ENCODE peak calls at places on chromosomes 5 and 9, in ten cellular contexts. One of them, this sample, is unnamed.

GRCh38 chr9:14654932-14655331 is 38.3 kb downstream of the ZDHHC21 start:
- DNase-seq in NCI-H226: no peak
- DNase-seq in activated T-helper 9 cell treated with anti-CD3 and anti-CD28 coated beads, Interleukin-2, amount 50 U/mL, for 16 hours: no peak
- DNase-seq in HuH-7.5: no peak
- DNase-seq in HFFc6: no peak
- DNase-seq in GM03348: no peak
- DNase-seq in AML-193: no peak
- DNase-seq in A673: no peak
- DNase-seq in nephron progenitor cell: no peak
- DNase-seq in HCEC 1CT: no peak
- DNase-seq in this sample: no peak

GRCh38 chr9:6488395-6488794 is 75.4 kb downstream of the UHRF2 start:
- DNase-seq in NCI-H226: no peak
- DNase-seq in activated T-helper 9 cell treated with anti-CD3 and anti-CD28 coated beads, Interleukin-2, amount 50 U/mL, for 16 hours: no peak
- DNase-seq in HuH-7.5: no peak
- DNase-seq in HFFc6: no peak
- DNase-seq in GM03348: no peak
- DNase-seq in AML-193: no peak
- DNase-seq in A673: no peak
- DNase-seq in nephron progenitor cell: no peak
- DNase-seq in HCEC 1CT: no peak
- DNase-seq in this sample: no peak

GRCh38 chr9:94627287-94627686 is 12.0 kb downstream of the FBP1 start:
- DNase-seq in NCI-H226: no peak
- DNase-seq in activated T-helper 9 cell treated with anti-CD3 and anti-CD28 coated beads, Interleukin-2, amount 50 U/mL, for 16 hours: no peak
- DNase-seq in HuH-7.5: no peak
- DNase-seq in HFFc6: no peak
- DNase-seq in GM03348: no peak
- DNase-seq in AML-193: no peak
- DNase-seq in A673: no peak
- DNase-seq in nephron progenitor cell: no peak
- DNase-seq in HCEC 1CT: no peak
- DNase-seq in this sample: no peak

GRCh38 chr5:135238622-135239460 is 160.2 kb downstream of the MACROH2A1 start:
- DNase-seq in NCI-H226: no peak
- DNase-seq in activated T-helper 9 cell treated with anti-CD3 and anti-CD28 coated beads, Interleukin-2, amount 50 U/mL, for 16 hours: no peak
- DNase-seq in HuH-7.5: no peak
- DNase-seq in HFFc6: no peak
- DNase-seq in GM03348: no peak
- DNase-seq in AML-193: no peak
- DNase-seq in A673: no peak
- DNase-seq in nephron progenitor cell: peak
- DNase-seq in HCEC 1CT: no peak
- DNase-seq in this sample: no peak

GRCh38 chr5:2207966-2208544 is 325.3 kb upstream of the IRX4 start:
- DNase-seq in NCI-H226: no peak
- DNase-seq in activated T-helper 9 cell treated with anti-CD3 and anti-CD28 coated beads, Interleukin-2, amount 50 U/mL, for 16 hours: no peak
- DNase-seq in HuH-7.5: peak
- DNase-seq in HFFc6: no peak
- DNase-seq in GM03348: no peak
- DNase-seq in AML-193: no peak
- DNase-seq in A673: no peak
- DNase-seq in nephron progenitor cell: peak
- DNase-seq in HCEC 1CT: no peak
- DNase-seq in this sample: peak

GRCh38 chr9:91117959-91118651 is 243.6 kb downstream of the AUH start:
- DNase-seq in NCI-H226: no peak
- DNase-seq in activated T-helper 9 cell treated with anti-CD3 and anti-CD28 coated beads, Interleukin-2, amount 50 U/mL, for 16 hours: no peak
- DNase-seq in HuH-7.5: no peak
- DNase-seq in HFFc6: peak
- DNase-seq in GM03348: peak
- DNase-seq in AML-193: no peak
- DNase-seq in A673: no peak
- DNase-seq in nephron progenitor cell: peak
- DNase-seq in HCEC 1CT: no peak
- DNase-seq in this sample: peak

GRCh38 chr5:137613554-137614265 is 114.6 kb upstream of the SPOCK1 start:
- DNase-seq in NCI-H226: no peak
- DNase-seq in activated T-helper 9 cell treated with anti-CD3 and anti-CD28 coated beads, Interleukin-2, amount 50 U/mL, for 16 hours: no peak
- DNase-seq in HuH-7.5: no peak
- DNase-seq in HFFc6: no peak
- DNase-seq in GM03348: no peak
- DNase-seq in AML-193: peak
- DNase-seq in A673: no peak
- DNase-seq in nephron progenitor cell: no peak
- DNase-seq in HCEC 1CT: no peak
- DNase-seq in this sample: no peak

GRCh38 chr9:136665111-136665703 is 2.5 kb downstream of the EGFL7 start:
- DNase-seq in NCI-H226: no peak
- DNase-seq in activated T-helper 9 cell treated with anti-CD3 and anti-CD28 coated beads, Interleukin-2, amount 50 U/mL, for 16 hours: no peak
- DNase-seq in HuH-7.5: peak
- DNase-seq in HFFc6: no peak
- DNase-seq in GM03348: no peak
- DNase-seq in AML-193: no peak
- DNase-seq in A673: peak
- DNase-seq in nephron progenitor cell: peak
- DNase-seq in HCEC 1CT: no peak
- DNase-seq in this sample: peak

GRCh38 chr9:132588098-132588497 is 5.7 kb downstream of the BARHL1 start:
- DNase-seq in NCI-H226: no peak
- DNase-seq in activated T-helper 9 cell treated with anti-CD3 and anti-CD28 coated beads, Interleukin-2, amount 50 U/mL, for 16 hours: no peak
- DNase-seq in HuH-7.5: no peak
- DNase-seq in HFFc6: no peak
- DNase-seq in GM03348: no peak
- DNase-seq in AML-193: no peak
- DNase-seq in A673: no peak
- DNase-seq in nephron progenitor cell: no peak
- DNase-seq in HCEC 1CT: no peak
- DNase-seq in this sample: peak

GRCh38 chr5:53334431-53334941 is 145.9 kb upstream of the FST start:
- DNase-seq in NCI-H226: peak
- DNase-seq in activated T-helper 9 cell treated with anti-CD3 and anti-CD28 coated beads, Interleukin-2, amount 50 U/mL, for 16 hours: no peak
- DNase-seq in HuH-7.5: no peak
- DNase-seq in HFFc6: peak
- DNase-seq in GM03348: peak
- DNase-seq in AML-193: peak
- DNase-seq in A673: no peak
- DNase-seq in nephron progenitor cell: no peak
- DNase-seq in HCEC 1CT: peak
- DNase-seq in this sample: no peak

GRCh38 chr9:6567140-6567591 is 78.4 kb downstream of the GLDC start:
- DNase-seq in NCI-H226: peak
- DNase-seq in activated T-helper 9 cell treated with anti-CD3 and anti-CD28 coated beads, Interleukin-2, amount 50 U/mL, for 16 hours: peak
- DNase-seq in HuH-7.5: no peak
- DNase-seq in HFFc6: peak
- DNase-seq in GM03348: peak
- DNase-seq in AML-193: no peak
- DNase-seq in A673: no peak
- DNase-seq in nephron progenitor cell: no peak
- DNase-seq in HCEC 1CT: peak
- DNase-seq in this sample: no peak

GRCh38 chr5:127958421-127959011 is 125.0 kb upstream of the SLC12A2 start:
- DNase-seq in NCI-H226: no peak
- DNase-seq in activated T-helper 9 cell treated with anti-CD3 and anti-CD28 coated beads, Interleukin-2, amount 50 U/mL, for 16 hours: no peak
- DNase-seq in HuH-7.5: no peak
- DNase-seq in HFFc6: no peak
- DNase-seq in GM03348: no peak
- DNase-seq in AML-193: no peak
- DNase-seq in A673: peak
- DNase-seq in nephron progenitor cell: no peak
- DNase-seq in HCEC 1CT: no peak
- DNase-seq in this sample: no peak

GRCh38 chr5:179237770-179238627 is 107.3 kb downstream of the ADAMTS2 start:
- DNase-seq in NCI-H226: no peak
- DNase-seq in activated T-helper 9 cell treated with anti-CD3 and anti-CD28 coated beads, Interleukin-2, amount 50 U/mL, for 16 hours: no peak
- DNase-seq in HuH-7.5: no peak
- DNase-seq in HFFc6: no peak
- DNase-seq in GM03348: no peak
- DNase-seq in AML-193: no peak
- DNase-seq in A673: no peak
- DNase-seq in nephron progenitor cell: no peak
- DNase-seq in HCEC 1CT: no peak
- DNase-seq in this sample: no peak

GRCh38 chr5:5511904-5512416 is 89.5 kb downstream of the ICE1 start:
- DNase-seq in NCI-H226: no peak
- DNase-seq in activated T-helper 9 cell treated with anti-CD3 and anti-CD28 coated beads, Interleukin-2, amount 50 U/mL, for 16 hours: no peak
- DNase-seq in HuH-7.5: no peak
- DNase-seq in HFFc6: no peak
- DNase-seq in GM03348: no peak
- DNase-seq in AML-193: no peak
- DNase-seq in A673: no peak
- DNase-seq in nephron progenitor cell: no peak
- DNase-seq in HCEC 1CT: no peak
- DNase-seq in this sample: no peak

This sample was measured in retina.